ENCODE peak calls at places on chromosomes 12 and 14, in five cellular contexts. One of them, this sample, is unnamed.

GRCh38 chr12:96077081-96077480 is 41.7 kb upstream of the LTA4H start:
- DNase-seq in substantia nigra: no peak
- DNase-seq in left cardiac atrium: no peak
- DNase-seq in occipital lobe: no peak
- DNase-seq in HEK293T: no peak
- DNase-seq in this sample: no peak

GRCh38 chr12:92955997-92956663 is 27.0 kb upstream of the EEA1 start:
- DNase-seq in occipital lobe: no peak
- DNase-seq in left cardiac atrium: no peak
- DNase-seq in HEK293T: no peak
- DNase-seq in substantia nigra: no peak
- DNase-seq in this sample: no peak

GRCh38 chr12:55932546-55932919 is 1.6 kb downstream of the DGKA start:
- DNase-seq in substantia nigra: no peak
- DNase-seq in left cardiac atrium: no peak
- DNase-seq in HEK293T: no peak
- DNase-seq in occipital lobe: peak
- DNase-seq in this sample: no peak

GRCh38 chr14:57299511-57299910 is 30.7 kb downstream of the AP5M1 start:
- DNase-seq in HEK293T: no peak
- DNase-seq in left cardiac atrium: no peak
- DNase-seq in occipital lobe: no peak
- DNase-seq in substantia nigra: no peak
- DNase-seq in this sample: no peak

GRCh38 chr14:100708349-100709217 is 18.1 kb upstream of the DLK1 start:
- DNase-seq in left cardiac atrium: no peak
- DNase-seq in occipital lobe: no peak
- DNase-seq in HEK293T: no peak
- DNase-seq in substantia nigra: no peak
- DNase-seq in this sample: peak

GRCh38 chr12:79098530-79098929 is 234.0 kb downstream of the SYT1 start:
- DNase-seq in left cardiac atrium: no peak
- DNase-seq in HEK293T: no peak
- DNase-seq in occipital lobe: no peak
- DNase-seq in substantia nigra: no peak
- DNase-seq in this sample: no peak

GRCh38 chr14:103312006-103312635 is 21.9 kb upstream of the EIF5 start:
- DNase-seq in HEK293T: no peak
- DNase-seq in substantia nigra: no peak
- DNase-seq in occipital lobe: no peak
- DNase-seq in left cardiac atrium: no peak
- DNase-seq in this sample: no peak

GRCh38 chr14:69931960-69932359 is 52.7 kb downstream of the SMOC1 start:
- DNase-seq in substantia nigra: no peak
- DNase-seq in occipital lobe: no peak
- DNase-seq in left cardiac atrium: no peak
- DNase-seq in HEK293T: no peak
- DNase-seq in this sample: no peak

GRCh38 chr14:28243600-28243999 is 523.0 kb upstream of the FOXG1 start:
- DNase-seq in HEK293T: no peak
- DNase-seq in occipital lobe: no peak
- DNase-seq in substantia nigra: no peak
- DNase-seq in left cardiac atrium: no peak
- DNase-seq in this sample: no peak

This sample was measured in testis.